ENCODE peak calls at places on chromosomes 3 and 15, in eight cellular contexts. M is left ventricle myocardium inferior, K is tibial artery, Y is psoas muscle, N is HFF-Myc, R is right lobe of liver, W is AG10803, O is body of pancreas. I is an unnamed sample.

GRCh38 chr15:58510715-58511465 is 79.1 kb downstream of the LIPC start:
- DNase-seq in N (no peak), O (no peak), R (no peak), W (peak; percentile 54), K (no peak), Y (no peak), M (no peak), I (peak; percentile 39)

GRCh38 chr15:68310811-68311463 is 33.4 kb downstream of the FEM1B start:
- DNase-seq in N (no peak), O (no peak), K (peak; percentile 66), R (no peak), Y (no peak), M (no peak), W (no peak), I (no peak)

GRCh38 chr3:108420926-108421325 is 89.5 kb downstream of the MYH15 start:
- DNase-seq in R (no peak), M (no peak), O (no peak), Y (no peak), K (no peak), W (peak; percentile 72), N (no peak), I (peak; percentile 7)

GRCh38 chr3:142940472-142940871 is 23.0 kb downstream of the PAQR9 start:
- DNase-seq in O (no peak), K (no peak), R (no peak), N (no peak), Y (no peak), W (no peak), M (no peak), I (no peak)

GRCh38 chr3:50573566-50574279 is 4.4 kb downstream of the HEMK1 start:
- DNase-seq in M (no peak), W (no peak), N (no peak), R (no peak), Y (no peak), O (no peak), K (no peak), I (no peak)

GRCh38 chr15:58038426-58039106 is 26.9 kb downstream of the ALDH1A2 start:
- DNase-seq in O (peak; percentile 13), Y (no peak), M (no peak), N (peak; percentile 64), K (no peak), R (no peak), W (no peak), I (peak; percentile 63)

GRCh38 chr3:131735121-131735520 is 232.3 kb upstream of the MRPL3 start:
- DNase-seq in O (no peak), K (no peak), Y (no peak), W (peak; percentile 22), N (no peak), R (no peak), M (no peak), I (no peak)

GRCh38 chr3:12334786-12335185 is 45.9 kb downstream of the PPARG start:
- DNase-seq in N (no peak), R (no peak), Y (no peak), K (no peak), W (no peak), O (no peak), M (no peak), I (peak; percentile 39)

GRCh38 chr3:53255360-53255774 is 455 bp downstream of the TKT start:
- DNase-seq in M (peak; percentile 30), N (no peak), O (peak; percentile 35), W (no peak), K (no peak), R (peak; percentile 46), Y (no peak), I (no peak)

GRCh38 chr3:53139833-53140574 is 9.8 kb upstream of the RFT1 start:
- DNase-seq in Y (no peak), W (no peak), N (no peak), R (no peak), K (no peak), O (no peak), M (no peak), I (no peak)

GRCh38 chr3:170307998-170308398 is 49.5 kb upstream of the SKIL start:
- DNase-seq in M (no peak), O (peak; percentile 76), N (peak; percentile 26), K (no peak), R (no peak), W (peak; percentile 5), Y (no peak), I (peak; percentile 93)

GRCh38 chr15:95840004-95840403 is 490.5 kb upstream of the NR2F2 start:
- DNase-seq in O (no peak), R (no peak), Y (peak; percentile 72), K (peak; percentile 92), W (peak; percentile 65), M (peak; percentile 59), N (no peak), I (peak; percentile 96)

GRCh38 chr3:126546013-126546412 is 12.7 kb downstream of the C3orf22 start:
- DNase-seq in N (no peak), K (peak; percentile 21), Y (peak; percentile 32), M (no peak), R (no peak), W (no peak), O (no peak), I (no peak)

GRCh38 chr3:123788706-123789105 is 95.4 kb downstream of the MYLK start:
- DNase-seq in W (no peak), R (no peak), O (no peak), Y (no peak), K (no peak), N (no peak), M (no peak), I (no peak)

DNA sequence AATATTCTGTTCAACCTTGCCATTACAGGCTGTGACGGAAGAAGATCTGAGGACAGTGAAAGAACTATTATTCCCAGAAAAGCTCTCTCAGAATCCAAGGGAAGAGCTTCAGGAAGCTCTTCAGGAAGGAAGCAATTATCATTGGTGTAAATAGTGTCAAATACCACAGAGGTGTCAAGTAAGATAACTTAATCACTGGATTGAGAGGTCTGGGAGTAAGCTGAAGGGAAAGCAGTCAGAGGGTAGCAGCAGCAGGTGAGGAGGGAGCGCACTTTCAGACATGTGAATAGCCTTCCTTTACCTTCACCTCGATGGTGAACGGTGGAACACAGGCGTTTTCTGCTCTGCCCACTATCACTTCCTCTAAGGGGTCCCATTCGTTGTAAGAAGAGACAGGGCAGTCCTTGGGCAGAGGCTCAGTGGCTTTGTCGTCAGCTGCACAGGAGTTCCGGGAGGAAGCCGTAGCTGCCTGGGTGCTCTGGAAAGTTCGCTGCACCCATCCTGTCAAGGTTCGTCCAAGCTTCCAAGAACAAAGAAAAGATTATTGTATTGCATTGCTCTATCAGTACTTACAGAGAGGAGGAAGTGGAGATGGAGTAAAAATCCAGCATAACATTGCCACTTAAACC is 1.9 kb downstream of the GATM start:
- DNase-seq in W (no peak), K (no peak), O (no peak), N (no peak), M (no peak), Y (no peak), R (no peak), I (no peak)
- H3K4me3 ChIP-seq in W (no peak overlapping the region), K (peak overlapping the region; percentile 67), O (peak overlapping the region; percentile 17), N (no peak overlapping the region), M (peak overlapping the region; percentile 80), Y (peak overlapping the region; percentile 86), R (peak overlapping the region; percentile 55), I (no peak overlapping the region)

GRCh38 chr3:42514876-42515275 is 12.4 kb downstream of the VIPR1 start:
- DNase-seq in M (no peak), Y (no peak), W (no peak), O (no peak), K (no peak), N (no peak), R (no peak), I (no peak)
- TF ChIP-seq CTCF in M (no peak), Y (no peak), W (no peak), O (no peak), K (no peak), N (no peak), R (no peak), I (no peak)

GRCh38 chr15:60462027-60462426 is 16.9 kb downstream of the ICE2 start:
- DNase-seq in M (no peak), W (peak; percentile 27), Y (no peak), O (no peak), K (no peak), N (no peak), R (no peak), I (peak; percentile 12)
- H3K4me3 ChIP-seq in M (no peak overlapping the region), W (no peak overlapping the region), Y (no peak overlapping the region), O (no peak overlapping the region), K (no peak overlapping the region), N (no peak overlapping the region), R (no peak overlapping the region), I (no peak overlapping the region)

GRCh38 chr3:188947401-188947982 is 224.3 kb upstream of the TPRG1 start:
- DNase-seq in R (peak; percentile 84), W (peak; percentile 71), M (peak; percentile 86), Y (peak; percentile 94), O (peak; percentile 92), N (peak; percentile 52), K (peak; percentile 93), I (peak; percentile 91)
- TF ChIP-seq CTCF in R (peak; percentile 44), W (peak; percentile 50), M (peak; percentile 59), Y (peak; percentile 52), O (peak; percentile 68), N (peak; percentile 33), K (peak; percentile 50), I (peak; percentile 46)

DNA sequence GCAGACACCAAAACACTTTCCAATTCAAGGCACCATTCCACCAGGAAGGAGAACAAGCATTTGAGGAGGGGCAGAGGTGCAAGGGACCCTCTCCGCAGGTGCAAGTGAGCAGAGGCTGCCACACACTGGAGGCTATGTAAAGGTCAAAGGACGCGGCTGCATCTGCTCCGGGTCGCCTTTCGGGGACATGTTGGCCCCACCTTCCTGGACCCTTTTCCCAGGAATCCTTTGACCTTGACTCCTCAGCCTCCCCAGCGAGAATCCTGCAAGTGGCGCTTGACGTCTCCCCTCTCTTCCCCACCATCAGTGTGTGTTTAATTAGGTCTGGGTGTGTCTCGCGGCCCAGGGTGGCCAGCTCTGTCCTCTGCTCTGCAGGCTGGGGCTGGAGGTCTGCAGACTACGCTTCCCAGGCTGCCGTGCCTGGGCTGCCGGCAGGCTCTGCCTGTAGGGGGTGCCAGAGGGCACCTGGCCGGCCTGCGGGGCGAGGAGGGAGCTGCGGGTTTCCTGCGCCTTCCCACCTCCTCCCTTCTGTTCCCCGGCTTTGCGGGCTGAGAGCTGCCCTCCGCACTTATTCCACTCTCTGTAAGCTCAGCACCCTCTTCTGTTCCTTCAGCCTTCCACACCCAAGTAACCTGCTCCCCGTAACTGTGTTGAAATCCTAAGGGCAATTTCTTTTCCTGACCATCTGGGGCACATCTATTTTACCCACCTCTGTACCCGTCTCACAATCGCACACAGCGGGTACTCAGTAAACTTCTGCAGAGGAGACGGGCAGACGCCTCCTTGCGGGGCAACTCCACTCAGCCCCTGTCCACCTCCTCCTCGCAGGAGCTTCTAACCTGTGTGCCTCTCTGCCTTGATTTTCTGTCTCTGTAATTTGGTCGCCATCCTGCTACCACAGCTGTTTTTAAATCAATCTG is 129.8 kb downstream of the NSMCE3 start:
- DNase-seq in M (no peak), W (peak; percentile 31), K (peak; percentile 60), Y (peak; percentile 52), R (peak; percentile 62), O (peak; percentile 70), N (no peak), I (peak; percentile 27)
- H3K4me3 ChIP-seq in M (peak overlapping the region; percentile 19), W (no peak overlapping the region), K (no peak overlapping the region), Y (no peak overlapping the region), R (no peak overlapping the region), O (no peak overlapping the region), N (no peak overlapping the region), I (no peak overlapping the region)

I was measured in fibroblast of villous mesenchyme.